ENCODE peak calls at places on chromosomes 6 and 20, in nine cellular contexts. X, T, F, J, I, O, Y, G and D are unnamed samples.

GRCh38 chr6:46011241-46012085 is 4.2 kb downstream of the CLIC5 start:
- DNase-seq in J (no peak), Y (peak), I (no peak), G (no peak), F (peak), T (no peak), O (no peak), X (no peak), D (no peak)

GRCh38 chr6:35611235-35611634 is 77.5 kb downstream of the FKBP5 start:
- DNase-seq in O (no peak), Y (no peak), F (no peak), X (no peak), J (no peak), G (no peak), T (no peak), I (no peak), D (no peak)

GRCh38 chr6:160519133-160519532 is 144.9 kb downstream of the LPA start:
- DNase-seq in G (no peak), T (no peak), Y (no peak), I (no peak), X (no peak), F (no peak), O (no peak), J (no peak), D (no peak)

GRCh38 chr20:57878803-57879424 is 169.1 kb upstream of the PMEPA1 start:
- DNase-seq in G (peak), X (no peak), I (no peak), J (no peak), T (no peak), Y (no peak), F (no peak), O (no peak), D (no peak)

GRCh38 chr20:62607366-62608217 is 34.7 kb upstream of the SLCO4A1 start:
- DNase-seq in O (no peak), I (no peak), J (no peak), G (no peak), X (no peak), F (no peak), T (no peak), Y (no peak), D (no peak)

GRCh38 chr6:146860583-146860982 is 261.8 kb downstream of the ADGB start:
- DNase-seq in J (no peak), G (no peak), Y (no peak), F (no peak), X (no peak), I (no peak), T (no peak), O (peak), D (no peak)

GRCh38 chr6:3281669-3282460 is 23.1 kb downstream of the PSMG4 start:
- DNase-seq in G (peak), O (no peak), Y (peak), X (peak), J (peak), I (peak), F (no peak), T (no peak), D (peak)

GRCh38 chr6:117448732-117449131 is 23.0 kb upstream of the ROS1 start:
- DNase-seq in T (no peak), Y (no peak), J (peak), O (no peak), F (no peak), X (no peak), G (no peak), I (no peak), D (no peak)

GRCh38 chr6:45555981-45556771 is 178.4 kb upstream of the SUPT3H start:
- DNase-seq in T (no peak), J (no peak), X (peak), G (peak), Y (no peak), F (no peak), I (no peak), O (no peak), D (no peak)

GRCh38 chr6:69729870-69730449 is 66.8 kb downstream of the LMBRD1 start:
- DNase-seq in X (no peak), O (no peak), G (no peak), J (no peak), T (no peak), Y (no peak), I (no peak), F (no peak), D (no peak)

GRCh38 chr20:37240337-37241055 is 21.1 kb downstream of the GHRH start:
- DNase-seq in Y (no peak), T (no peak), O (no peak), J (no peak), X (no peak), F (no peak), G (peak), I (peak), D (no peak)

GRCh38 chr20:34312024-34312460 is 8.9 kb upstream of the AHCY start:
- DNase-seq in G (no peak), F (no peak), O (no peak), T (no peak), I (no peak), X (peak), Y (no peak), J (peak), D (peak)

GRCh38 chr20:44029848-44030230 is 115.2 kb downstream of the TOX2 start:
- DNase-seq in O (no peak), X (no peak), Y (no peak), I (no peak), T (no peak), J (no peak), F (no peak), G (no peak), D (no peak)

GRCh38 chr20:4329232-4329631 is 313.9 kb upstream of the RNF24 start:
- DNase-seq in G (no peak), O (no peak), F (no peak), J (peak), I (no peak), Y (no peak), T (no peak), X (no peak), D (no peak)
- TF ChIP-seq EP300 in G (no peak), O (no peak), F (no peak), J (no peak), I (no peak), Y (no peak), T (no peak), X (no peak), D (no peak)

GRCh38 chr6:72551470-72551869 is 70.4 kb upstream of the KCNQ5 start:
- DNase-seq in X (no peak), J (no peak), O (no peak), Y (no peak), T (no peak), G (no peak), I (no peak), F (no peak), D (no peak)

GRCh38 chr6:72553531-72554202 is 68.2 kb upstream of the KCNQ5 start:
- DNase-seq in T (peak), G (no peak), F (no peak), Y (no peak), X (no peak), J (peak), O (no peak), I (no peak), D (no peak)

GRCh38 chr6:72554203-72554564 is 67.7 kb upstream of the KCNQ5 start:
- DNase-seq in X (no peak), Y (no peak), F (no peak), J (peak), G (no peak), O (no peak), T (no peak), I (no peak), D (no peak)

GRCh38 chr6:72552938-72553337 is 68.9 kb upstream of the KCNQ5 start:
- DNase-seq in I (no peak), G (no peak), O (no peak), Y (no peak), F (no peak), T (no peak), J (peak), X (no peak), D (no peak)

GRCh38 chr6:72554761-72555221 is 67.1 kb upstream of the KCNQ5 start:
- DNase-seq in X (no peak), Y (no peak), F (no peak), I (no peak), T (no peak), O (no peak), G (no peak), J (no peak), D (no peak)
- TF ChIP-seq EP300 in X (no peak), Y (no peak), F (no peak), I (no peak), T (no peak), O (no peak), G (no peak), J (no peak), D (no peak)

DNA sequence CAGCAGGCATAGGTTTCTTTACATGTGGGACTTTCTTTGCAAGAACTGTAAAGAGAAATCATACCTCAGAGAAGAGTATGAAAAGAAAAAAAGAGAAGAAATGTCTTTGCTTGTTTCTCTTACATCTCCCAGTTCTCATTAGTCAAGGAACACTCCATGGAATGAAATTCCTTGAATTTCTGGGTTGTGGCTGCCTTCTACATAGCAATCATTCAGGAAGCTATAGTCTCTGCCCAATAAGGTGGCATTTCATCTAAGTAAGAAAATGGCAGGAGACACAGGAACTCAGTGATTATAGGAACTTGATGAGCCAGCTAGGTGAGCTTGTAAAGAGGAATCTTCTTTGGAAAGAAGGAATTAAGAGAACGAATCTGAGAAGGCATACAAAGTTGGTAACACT is 197.0 kb upstream of the FKBP1C start:
- DNase-seq in I (no peak), G (no peak), F (no peak), J (no peak), X (no peak), T (no peak), O (no peak), Y (no peak), D (no peak)
- TF ChIP-seq EP300 in I (no peak), G (no peak), F (no peak), J (no peak), X (no peak), T (no peak), O (no peak), Y (no peak), D (no peak)

GRCh38 chr6:14048870-14049269 is 68.7 kb upstream of the CD83 start:
- DNase-seq in T (no peak), X (no peak), G (no peak), I (no peak), O (no peak), F (no peak), J (no peak), Y (no peak), D (no peak)

GRCh38 chr6:14046476-14047068 is 71.0 kb upstream of the CD83 start:
- DNase-seq in J (peak), G (no peak), X (no peak), F (peak), Y (peak), I (no peak), T (peak), O (peak), D (peak)

DNA sequence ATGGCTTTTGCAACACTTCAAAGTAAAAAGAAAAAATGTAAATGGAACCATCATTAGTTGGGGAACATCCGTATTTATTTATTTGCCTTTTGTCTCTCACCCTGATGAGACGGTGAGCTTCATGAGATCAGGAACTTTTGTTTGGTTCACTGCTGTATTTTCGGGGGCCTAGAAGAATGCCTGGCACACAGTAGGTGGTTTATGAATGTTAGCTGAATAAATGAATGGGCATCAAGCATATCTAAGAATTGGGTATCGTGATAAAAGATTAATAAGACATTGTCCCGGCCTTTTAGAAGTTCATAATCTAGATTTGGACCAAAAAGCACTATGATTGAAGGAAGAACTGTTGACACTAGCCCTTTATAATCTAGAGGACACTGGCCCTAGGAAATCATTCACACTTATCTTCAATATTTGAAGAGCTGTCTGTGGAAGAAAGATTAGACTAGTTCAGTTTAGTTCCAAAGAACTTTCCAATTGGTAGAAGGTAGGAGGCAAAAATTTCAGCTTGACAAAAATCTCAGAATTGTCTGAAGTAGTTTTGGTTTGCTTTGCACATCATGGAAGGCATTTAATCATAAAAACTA is 70.3 kb upstream of the CD83 start:
- DNase-seq in Y (no peak), G (no peak), O (no peak), J (no peak), X (no peak), I (no peak), T (no peak), F (no peak), D (no peak)
- TF ChIP-seq EP300 in Y (no peak), G (no peak), O (no peak), J (no peak), X (no peak), I (no peak), T (no peak), F (no peak), D (no peak)